ENCODE peak calls at places on chromosomes 7 and 10, in seven cellular contexts. R is endothelial cell, D is astrocyte, F is fibroblast of pulmonary artery, W is H9, O is heart left ventricle, E is ovary. C is an unnamed sample.

GRCh38 chr7:52758337-52758736 is 277.1 kb upstream of the POM121L12 start:
- DNase-seq in R (no peak), D (no peak), F (no peak), W (no peak), O (peak; percentile 27), E (no peak), C (no peak)

GRCh38 chr10:74150151-74151056 is at the start of gene AP3M1:
- DNase-seq in R (peak; percentile 70), D (peak; percentile 17), F (no peak), W (peak; percentile 88), O (peak; percentile 88), E (peak; percentile 86), C (peak; percentile 80)

GRCh38 chr10:102616071-102616770 is 28.1 kb upstream of the TRIM8 start:
- DNase-seq in R (no peak), D (no peak), F (no peak), W (no peak), O (peak; percentile 81), E (no peak), C (no peak)

GRCh38 chr10:73338801-73339368 is 19.8 kb downstream of the CFAP70 start:
- DNase-seq in R (no peak), D (no peak), F (no peak), W (no peak), O (no peak), E (no peak), C (no peak)

GRCh38 chr7:99108615-99109014 is 35.3 kb downstream of the SMURF1 start:
- DNase-seq in R (no peak), D (peak; percentile 56), F (peak; percentile 43), W (no peak), O (no peak), E (no peak), C (no peak)

GRCh38 chr10:110859206-110859946 is 12.4 kb upstream of the PDCD4 start:
- DNase-seq in R (no peak), D (no peak), F (no peak), W (no peak), O (no peak), E (no peak), C (no peak)

GRCh38 chr7:23593706-23594105 is 3.5 kb upstream of the CCDC126 start:
- DNase-seq in R (no peak), D (no peak), F (no peak), W (no peak), O (no peak), E (no peak), C (no peak)

GRCh38 chr10:126459032-126459831 is 71.0 kb upstream of the ADAM12 start:
- DNase-seq in R (no peak), D (peak; percentile 86), F (peak; percentile 70), W (no peak), O (no peak), E (no peak), C (no peak)

GRCh38 chr10:94129393-94130130 is 135.8 kb downstream of the PLCE1 start:
- DNase-seq in R (no peak), D (peak; percentile 89), F (peak; percentile 64), W (no peak), O (no peak), E (no peak), C (no peak)

GRCh38 chr10:3776796-3777571 is 8.0 kb downstream of the KLF6 start:
- DNase-seq in R (no peak), D (peak; percentile 96), F (peak; percentile 92), W (peak; percentile 10), O (peak; percentile 61), E (no peak), C (peak; percentile 66)

GRCh38 chr7:142328551-142328950 is 70.7 kb upstream of the PRSS58 start:
- DNase-seq in R (no peak), D (no peak), F (no peak), W (no peak), O (no peak), E (no peak), C (no peak)

GRCh38 chr10:22713853-22714523 is 390 bp downstream of the PIP4K2A start:
- DNase-seq in R (peak; percentile 30), D (no peak), F (peak; percentile 28), W (peak; percentile 34), O (peak; percentile 41), E (peak; percentile 27), C (no peak)

GRCh38 chr10:37856881-37857286 is 526 bp downstream of the ZNF248 start:
- DNase-seq in R (peak; percentile 17), D (no peak), F (no peak), W (no peak), O (peak; percentile 30), E (peak; percentile 40), C (peak; percentile 45)

GRCh38 chr10:30436200-30436599 is 2.2 kb downstream of the MAP3K8 start:
- DNase-seq in R (no peak), D (peak; percentile 84), F (peak; percentile 88), W (peak; percentile 67), O (no peak), E (no peak), C (no peak)

GRCh38 chr7:130141161-130141857 is 63.9 kb downstream of the TMEM209 start:
- DNase-seq in R (peak; percentile 75), D (peak; percentile 73), F (peak; percentile 82), W (peak; percentile 86), O (peak; percentile 53), E (peak; percentile 90), C (no peak)

GRCh38 chr7:105940111-105940510 is 23.0 kb upstream of the CDHR3 start:
- DNase-seq in R (no peak), D (no peak), F (no peak), W (no peak), O (no peak), E (no peak), C (no peak)

GRCh38 chr10:76432274-76433012 is 1001.0 kb downstream of the LRMDA start:
- DNase-seq in R (no peak), D (peak; percentile 85), F (peak; percentile 75), W (no peak), O (peak; percentile 63), E (no peak), C (no peak)

GRCh38 chr7:67659066-67659465 is 662.4 kb downstream of the TYW1 start:
- DNase-seq in R (no peak), D (no peak), F (no peak), W (no peak), O (no peak), E (no peak), C (no peak)

GRCh38 chr10:131749767-131750142 is 151.1 kb upstream of the PPP2R2D start:
- DNase-seq in R (no peak), D (no peak), F (no peak), W (no peak), O (no peak), E (no peak), C (no peak)

GRCh38 chr7:36985866-36986402 is 261.6 kb upstream of the AOAH start:
- DNase-seq in R (no peak), D (no peak), F (no peak), W (no peak), O (no peak), E (no peak), C (no peak)

DNA sequence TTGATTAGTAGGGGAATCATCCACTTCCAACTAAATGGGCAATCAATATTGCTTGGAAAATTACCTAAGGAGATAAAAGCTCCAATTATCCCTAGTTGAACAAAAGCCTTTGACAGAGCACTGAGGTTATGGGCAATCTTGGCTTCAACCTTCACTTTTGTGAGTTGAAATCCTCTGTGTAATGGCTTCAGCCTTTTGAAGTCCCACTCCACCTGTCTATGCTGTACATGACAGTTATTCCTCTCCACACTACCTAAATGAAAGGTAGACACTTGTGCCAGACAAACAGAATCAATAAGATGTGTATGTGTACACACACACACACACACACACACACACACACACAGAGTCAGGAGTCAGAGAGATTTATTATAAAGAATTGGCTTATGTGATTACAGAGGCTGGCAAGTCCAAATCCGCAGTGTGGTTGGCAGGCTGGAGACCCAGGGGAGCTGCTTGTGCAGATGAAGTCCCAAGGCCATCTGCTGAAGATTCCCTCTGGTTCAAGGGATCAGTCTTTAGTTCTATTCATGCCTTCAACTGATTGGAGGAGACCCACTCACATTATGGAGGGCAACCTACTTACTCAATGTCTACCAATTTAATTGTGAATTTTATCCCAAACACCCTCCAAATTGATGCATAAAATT is 164.8 kb upstream of the CDC14C start:
- DNase-seq in R (no peak), D (no peak), F (no peak), W (no peak), O (no peak), E (no peak), C (no peak)
- TF ChIP-seq CTCF in R (no peak), D (no peak), F (no peak), W (no peak), O (no peak), E (no peak), C (no peak)

GRCh38 chr7:96179863-96180262 is 142.0 kb downstream of the SLC25A13 start:
- DNase-seq in R (no peak), D (no peak), F (peak; percentile 25), W (no peak), O (no peak), E (no peak), C (no peak)
- TF ChIP-seq CTCF in R (no peak), D (no peak), F (no peak), W (no peak), O (no peak), E (no peak), C (no peak)

GRCh38 chr7:158228986-158229385 is 358.6 kb downstream of the PTPRN2 start:
- DNase-seq in R (no peak), D (no peak), F (no peak), W (peak; percentile 55), O (no peak), E (no peak), C (no peak)

GRCh38 chr7:158229945-158230344 is 357.7 kb downstream of the PTPRN2 start:
- DNase-seq in R (no peak), D (no peak), F (no peak), W (no peak), O (no peak), E (no peak), C (no peak)

GRCh38 chr7:158227258-158227657 is 360.4 kb downstream of the PTPRN2 start:
- DNase-seq in R (no peak), D (no peak), F (no peak), W (no peak), O (no peak), E (no peak), C (no peak)

GRCh38 chr7:158228131-158228530 is 359.5 kb downstream of the PTPRN2 start:
- DNase-seq in R (no peak), D (no peak), F (no peak), W (no peak), O (no peak), E (no peak), C (no peak)
- TF ChIP-seq CTCF in R (no peak), D (no peak), F (no peak), W (peak; percentile 59), O (no peak), E (no peak), C (no peak)

GRCh38 chr10:17202506-17202905 is 1.0 kb upstream of the TRDMT1 start:
- DNase-seq in R (no peak), D (no peak), F (no peak), W (no peak), O (no peak), E (no peak), C (no peak)

GRCh38 chr10:17199351-17199804 is 2.1 kb downstream of the TRDMT1 start:
- DNase-seq in R (no peak), D (peak; percentile 60), F (peak; percentile 62), W (no peak), O (no peak), E (no peak), C (no peak)

GRCh38 chr10:17200035-17200884 is 1.2 kb downstream of the TRDMT1 start:
- DNase-seq in R (no peak), D (no peak), F (peak; percentile 40), W (no peak), O (no peak), E (no peak), C (no peak)

GRCh38 chr10:17201165-17202013 is at the start of gene TRDMT1:
- DNase-seq in R (peak; percentile 86), D (peak; percentile 87), F (peak; percentile 91), W (peak; percentile 87), O (peak; percentile 89), E (peak; percentile 92), C (peak; percentile 89)

GRCh38 chr10:17200885-17201164 is 647 bp downstream of the TRDMT1 start:
- DNase-seq in R (no peak), D (peak; percentile 43), F (peak; percentile 63), W (no peak), O (peak; percentile 37), E (peak; percentile 54), C (peak; percentile 52)
- TF ChIP-seq CTCF in R (no peak), D (no peak), F (no peak), W (no peak), O (no peak), E (no peak), C (no peak)